ENCODE peak calls at places on chromosomes 16 and 17, in nine cellular contexts. N, Z, M, H, G, F, W, O and J are unnamed samples.

GRCh38 chr16:29790949-29791844 is 646 bp downstream of the KIF22 start:
- DNase-seq in G (no peak), M (no peak), N (no peak), Z (no peak), O (no peak), F (no peak), H (no peak), W (no peak), J (no peak)

GRCh38 chr17:59899099-59899498 is 6.2 kb downstream of the RPS6KB1 start:
- DNase-seq in G (no peak), Z (no peak), M (no peak), F (no peak), W (no peak), H (no peak), N (no peak), O (no peak), J (no peak)

GRCh38 chr16:1689853-1690252 is 11.8 kb downstream of the JPT2 start:
- DNase-seq in F (no peak), O (no peak), N (no peak), G (no peak), W (no peak), Z (no peak), M (no peak), H (no peak), J (no peak)

GRCh38 chr17:17300624-17301568 is 2.3 kb upstream of the NT5M start:
- DNase-seq in W (peak), F (peak), N (peak), G (peak), M (peak), Z (peak), H (no peak), O (peak), J (peak)

GRCh38 chr17:11182430-11182829 is 58.6 kb upstream of the SHISA6 start:
- DNase-seq in F (no peak), M (no peak), W (no peak), O (no peak), Z (no peak), G (no peak), N (no peak), H (no peak), J (no peak)

GRCh38 chr17:27481327-27481726 is 25.1 kb downstream of the KSR1 start:
- DNase-seq in M (no peak), F (no peak), H (no peak), N (no peak), G (no peak), Z (peak), W (no peak), O (no peak), J (no peak)

GRCh38 chr16:25343976-25344375 is 86.3 kb upstream of the ZKSCAN2 start:
- DNase-seq in W (no peak), M (no peak), Z (no peak), F (no peak), H (no peak), G (no peak), N (no peak), O (no peak), J (no peak)

GRCh38 chr17:33854596-33854995 is 400.5 kb upstream of the CCL2 start:
- DNase-seq in M (no peak), O (no peak), N (no peak), F (no peak), H (no peak), W (no peak), G (no peak), Z (no peak), J (no peak)

GRCh38 chr16:85007815-85008214 is 3.5 kb downstream of the ZDHHC7 start:
- DNase-seq in O (no peak), F (no peak), W (no peak), G (no peak), M (no peak), N (no peak), H (no peak), Z (no peak), J (no peak)

GRCh38 chr17:40539711-40540411 is 25.4 kb downstream of the CCR7 start:
- DNase-seq in N (no peak), W (no peak), G (no peak), Z (no peak), M (no peak), H (no peak), O (no peak), F (peak), J (no peak)

GRCh38 chr16:28826141-28826540 is 3.3 kb downstream of the ATXN2L start:
- DNase-seq in H (no peak), M (no peak), W (no peak), N (no peak), O (peak), Z (no peak), F (no peak), G (no peak), J (no peak)

GRCh38 chr16:47067203-47067602 is 76.5 kb downstream of the NETO2 start:
- DNase-seq in Z (no peak), O (no peak), H (no peak), M (no peak), G (no peak), N (no peak), W (no peak), F (no peak), J (no peak)

GRCh38 chr17:76501018-76501826 is at the start of gene RHBDF2:
- DNase-seq in W (peak), M (peak), N (peak), O (peak), Z (peak), G (peak), H (peak), F (peak), J (peak)

GRCh38 chr17:42984486-42984885 is 4.1 kb downstream of the RUNDC1 start:
- DNase-seq in G (no peak), W (no peak), O (no peak), Z (no peak), F (no peak), N (no peak), H (no peak), M (no peak), J (no peak)

GRCh38 chr17:62827722-62828498 is 19.8 kb upstream of the MARCHF10 start:
- DNase-seq in M (no peak), N (no peak), G (no peak), O (peak), Z (no peak), W (no peak), H (no peak), F (no peak), J (no peak)

GRCh38 chr17:62968445-62968923 is 2.4 kb downstream of the TANC2 start:
- DNase-seq in Z (peak), O (peak), F (no peak), M (no peak), W (peak), H (peak), N (no peak), G (peak), J (no peak)

GRCh38 chr16:58842746-58843145 is 108.6 kb upstream of the GOT2 start:
- DNase-seq in W (no peak), O (no peak), Z (no peak), M (no peak), G (no peak), F (no peak), N (no peak), H (no peak), J (no peak)

GRCh38 chr16:85915125-85915845 is 16.3 kb downstream of the IRF8 start:
- DNase-seq in G (no peak), Z (no peak), H (no peak), M (no peak), O (no peak), F (no peak), W (no peak), N (no peak), J (no peak)

GRCh38 chr17:7951143-7951792 is 19.3 kb downstream of the CNTROB start:
- DNase-seq in N (no peak), O (no peak), F (no peak), G (no peak), M (no peak), W (no peak), H (no peak), Z (no peak), J (no peak)

GRCh38 chr17:59785091-59785799 is 77.8 kb downstream of the VMP1 start:
- DNase-seq in G (no peak), F (no peak), H (no peak), O (no peak), W (no peak), M (no peak), Z (no peak), N (no peak), J (no peak)

GRCh38 chr17:2402517-2402916 is 1.7 kb upstream of the MNT start:
- DNase-seq in G (no peak), W (no peak), Z (no peak), F (peak), O (no peak), N (no peak), H (no peak), M (no peak), J (no peak)

GRCh38 chr17:2405247-2405926 is 4.5 kb upstream of the MNT start:
- DNase-seq in N (no peak), M (no peak), F (no peak), G (no peak), W (peak), O (peak), Z (no peak), H (no peak), J (no peak)

GRCh38 chr17:2403044-2403443 is 2.2 kb upstream of the MNT start:
- DNase-seq in N (no peak), Z (no peak), H (no peak), W (no peak), F (no peak), O (no peak), M (no peak), G (no peak), J (no peak)

GRCh38 chr17:2406903-2407790 is 6.3 kb upstream of the MNT start:
- DNase-seq in F (no peak), O (peak), W (peak), M (no peak), N (peak), Z (no peak), G (no peak), H (no peak), J (peak)

DNA sequence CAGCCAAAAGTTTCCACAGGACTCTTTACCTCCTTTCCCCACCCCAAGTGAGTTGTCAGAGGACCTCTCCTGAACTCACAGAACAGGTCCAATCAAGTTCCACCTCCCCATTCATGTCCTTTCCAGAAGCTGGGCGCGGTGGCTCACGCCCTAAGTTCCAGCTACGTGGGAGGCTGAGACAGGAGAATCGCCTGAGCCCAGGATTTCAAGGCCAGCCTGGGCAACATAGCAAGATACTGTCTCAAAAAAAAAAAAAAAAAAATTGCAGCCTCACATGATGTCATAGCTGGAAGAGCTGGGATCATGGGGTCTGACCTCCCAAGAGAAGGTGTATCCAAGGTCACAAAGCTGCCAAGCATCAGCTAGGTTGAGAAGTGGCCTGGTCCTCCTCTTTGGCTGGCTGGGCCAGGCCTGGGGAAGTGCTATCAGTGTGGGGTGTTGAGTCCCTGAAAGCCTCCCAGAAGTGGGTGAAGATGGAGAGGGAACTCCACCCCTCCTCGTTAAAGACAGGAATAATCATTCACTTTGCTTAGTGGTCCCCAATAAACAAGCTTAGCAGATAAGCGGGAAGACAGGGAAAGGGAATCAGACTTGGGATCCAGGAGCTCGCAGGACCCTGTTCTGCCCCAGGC is 5.5 kb upstream of the MNT start:
- DNase-seq in N (no peak), G (no peak), F (no peak), Z (no peak), W (no peak), M (no peak), O (no peak), H (no peak), J (peak)
- TF ChIP-seq CTCF in N (no peak), G (no peak), F (no peak), Z (no peak), W (no peak), M (no peak), O (no peak), H (no peak), J (no peak)

DNA sequence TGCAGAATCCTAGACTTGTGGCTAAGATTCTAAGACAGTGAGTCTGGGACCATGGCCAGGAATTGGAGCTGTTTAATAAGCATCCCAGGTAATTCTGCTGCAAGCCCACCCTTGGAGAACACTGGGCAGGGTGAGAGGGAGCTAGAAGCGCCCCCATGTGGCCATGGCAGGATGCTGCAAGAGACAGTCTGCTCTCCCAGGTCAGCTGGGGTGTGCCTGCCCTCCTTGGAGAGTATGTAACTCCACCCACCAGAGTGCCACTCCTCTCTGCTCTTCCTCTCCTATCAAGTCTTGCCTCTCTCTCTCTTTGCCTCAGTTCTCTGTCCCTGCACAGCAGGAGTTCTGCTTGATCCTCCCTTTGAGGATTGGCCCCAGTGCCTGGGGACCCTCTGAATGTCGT is 14.9 kb downstream of the RCVRN start:
- DNase-seq in O (no peak), W (no peak), F (no peak), Z (no peak), M (no peak), G (peak), H (no peak), N (no peak), J (no peak)
- TF ChIP-seq CTCF in O (peak), W (no peak), F (no peak), Z (no peak), M (no peak), G (peak), H (peak), N (no peak), J (peak)

GRCh38 chr17:18362509-18363020 is 785 bp downstream of the SHMT1 start:
- DNase-seq in O (no peak), F (peak), M (no peak), G (peak), N (peak), W (peak), Z (no peak), H (peak), J (peak)

GRCh38 chr17:18363021-18363941 is at the start of gene SHMT1:
- DNase-seq in O (peak), H (peak), Z (peak), G (peak), W (peak), F (peak), M (peak), N (peak), J (peak)

GRCh38 chr17:18364166-18364565 is 816 bp upstream of the SHMT1 start:
- DNase-seq in F (no peak), N (no peak), H (no peak), M (no peak), Z (no peak), O (no peak), G (no peak), W (no peak), J (no peak)

GRCh38 chr17:18361837-18362380 is 1.4 kb downstream of the SHMT1 start:
- DNase-seq in W (no peak), F (no peak), N (no peak), H (no peak), G (no peak), O (no peak), Z (no peak), M (no peak), J (no peak)

GRCh38 chr17:18360518-18360917 is 2.8 kb downstream of the SHMT1 start:
- DNase-seq in Z (no peak), M (no peak), W (no peak), N (no peak), H (no peak), G (no peak), F (no peak), O (no peak), J (no peak)
- TF ChIP-seq CTCF in Z (no peak), M (no peak), W (no peak), N (no peak), H (no peak), G (no peak), F (no peak), O (no peak), J (no peak)

GRCh38 chr16:48232459-48233040 is 11.6 kb upstream of the LONP2 start:
- DNase-seq in F (no peak), N (no peak), Z (no peak), W (no peak), O (no peak), H (no peak), G (no peak), M (no peak), J (no peak)

GRCh38 chr16:48235556-48236136 is 8.5 kb upstream of the LONP2 start:
- DNase-seq in Z (no peak), N (no peak), F (no peak), O (no peak), M (no peak), G (no peak), H (no peak), W (no peak), J (no peak)

GRCh38 chr16:48234630-48235029 is 9.5 kb upstream of the LONP2 start:
- DNase-seq in N (no peak), Z (no peak), O (no peak), W (no peak), M (no peak), G (no peak), H (no peak), F (no peak), J (no peak)

GRCh38 chr16:48235058-48235555 is 9.0 kb upstream of the LONP2 start:
- DNase-seq in G (no peak), F (no peak), N (no peak), M (no peak), H (no peak), W (no peak), O (no peak), Z (no peak), J (no peak)

DNA sequence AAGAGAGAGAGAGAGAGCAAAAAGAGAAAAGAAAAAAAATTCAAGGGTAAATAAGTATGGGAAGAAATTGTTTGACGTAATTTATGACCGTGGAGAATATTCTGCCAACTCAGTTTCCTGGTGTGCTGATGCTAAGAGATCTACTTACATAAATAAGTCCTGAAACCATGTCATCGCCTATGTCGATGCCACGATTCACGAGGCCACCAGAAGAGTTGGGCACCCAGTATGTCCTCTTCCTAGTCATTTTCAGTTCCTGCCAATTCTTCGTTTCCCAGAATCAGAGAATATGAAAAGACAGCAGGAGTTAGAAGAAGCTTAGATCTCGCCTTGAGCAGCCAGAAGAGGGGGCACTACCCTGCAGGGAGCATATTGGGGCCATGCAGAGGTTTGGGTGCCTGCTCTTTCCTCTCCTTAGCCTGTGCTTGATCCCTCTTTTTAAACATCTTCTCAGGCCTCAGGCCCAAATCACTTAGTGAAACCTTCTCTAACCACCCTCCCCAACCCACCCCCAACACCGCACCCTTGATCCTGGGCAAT is 12.4 kb upstream of the LONP2 start:
- DNase-seq in Z (no peak), F (no peak), G (peak), H (no peak), N (no peak), M (no peak), W (no peak), O (peak), J (no peak)
- TF ChIP-seq CTCF in Z (peak), F (no peak), G (peak), H (no peak), N (no peak), M (no peak), W (no peak), O (peak), J (no peak)

GRCh38 chr16:4415538-4416199 is 727 bp downstream of the CORO7 start:
- DNase-seq in H (peak), Z (peak), W (no peak), F (no peak), G (peak), N (no peak), M (peak), O (no peak), J (peak)
- TF ChIP-seq CTCF in H (no peak), Z (no peak), W (no peak), F (no peak), G (no peak), N (no peak), M (no peak), O (peak), J (no peak)

DNA sequence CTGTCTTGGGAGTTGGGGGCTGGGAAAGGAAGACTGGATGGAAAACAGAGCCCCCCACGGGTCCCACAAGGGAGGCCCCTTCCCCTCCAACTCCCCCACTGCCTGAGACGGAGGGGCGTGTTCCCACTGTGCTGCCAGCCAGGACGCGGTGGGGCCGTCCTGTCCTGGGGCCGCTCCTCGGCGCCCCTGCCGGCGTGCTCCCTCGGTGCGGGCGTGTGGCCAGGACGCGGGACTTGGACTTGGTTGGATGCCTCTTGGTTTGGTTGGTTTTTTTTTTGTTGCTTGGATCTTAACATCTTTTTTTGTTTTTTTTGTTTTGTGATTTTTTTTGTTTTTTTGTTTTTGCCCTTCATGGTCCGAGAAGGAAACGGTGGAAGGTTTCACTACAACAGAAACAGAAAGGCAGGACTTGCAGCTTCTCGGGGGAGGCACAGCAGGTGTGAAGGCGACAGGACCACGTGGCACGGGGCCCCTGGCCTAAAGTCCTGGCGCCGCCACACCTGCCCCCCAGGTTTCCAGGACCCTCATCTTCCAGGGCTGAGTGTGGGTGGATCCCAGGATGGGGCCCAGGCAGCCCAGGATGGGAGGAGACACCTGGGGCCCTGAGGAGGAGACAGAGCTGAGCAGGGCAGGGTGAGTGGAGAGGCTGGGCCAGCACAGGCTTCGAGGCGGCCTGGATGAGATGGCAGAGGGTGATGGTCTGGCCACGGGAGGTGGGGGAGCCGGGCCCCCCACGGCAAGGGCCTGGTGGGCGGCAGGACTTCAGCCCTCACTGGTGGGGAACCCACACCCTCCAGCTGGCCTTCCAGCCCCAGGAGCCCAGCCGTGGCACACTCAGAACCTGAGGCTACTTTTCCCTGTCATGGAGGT is 16.1 kb downstream of the ENGASE start:
- DNase-seq in O (no peak), W (no peak), G (peak), F (peak), Z (no peak), M (no peak), N (no peak), H (no peak), J (no peak)
- TF ChIP-seq CTCF in O (peak), W (no peak), G (peak), F (no peak), Z (no peak), M (no peak), N (no peak), H (no peak), J (no peak)

GRCh38 chr17:6430769-6431168 is 4.2 kb downstream of the AIPL1 start:
- DNase-seq in O (no peak), H (no peak), N (no peak), W (no peak), F (no peak), M (no peak), Z (no peak), G (no peak), J (no peak)
- TF ChIP-seq CTCF in O (peak), H (no peak), N (no peak), W (no peak), F (no peak), M (no peak), Z (no peak), G (peak), J (no peak)

GRCh38 chr16:89155851-89156739 is 15.5 kb upstream of the CDH15 start:
- DNase-seq in H (no peak), F (no peak), M (no peak), N (no peak), W (no peak), O (no peak), G (no peak), Z (no peak), J (no peak)
- TF ChIP-seq CTCF in H (no peak), F (no peak), M (no peak), N (no peak), W (no peak), O (no peak), G (no peak), Z (no peak), J (no peak)